ENCODE peak calls at places on chromosome 6, in seven cellular contexts. Q is WERI-Rb-1, R is epithelial cell of esophagus, O is fibroblast of the aortic adventitia, T is IMR-90, K is bronchial epithelial cell, J is lower lobe of right lung. Y is an unnamed sample.
A peak's percentile ranks its signal among the peaks of the same experiment; 100 is the strongest.

GRCh38 chr6:166619912-166620311 is 7.1 kb downstream of the RPS6KA2 start:
- DNase-seq in R (peak; percentile 91), T (peak; percentile 98), K (peak; percentile 91), J (peak; percentile 64), Q (no peak), O (peak; percentile 100), Y (peak; percentile 99)

GRCh38 chr6:114390176-114390575 is 47.4 kb upstream of the HS3ST5 start:
- DNase-seq in J (no peak), T (no peak), O (no peak), R (no peak), K (no peak), Q (no peak), Y (no peak)

GRCh38 chr6:43724914-43725642 is 37.5 kb upstream of the MRPS18A start:
- DNase-seq in K (peak; percentile 90), Q (no peak), J (peak; percentile 96), R (peak; percentile 95), T (peak; percentile 95), O (peak; percentile 95), Y (peak; percentile 95)

GRCh38 chr6:1311400-1312192 is at the start of gene FOXQ1:
- DNase-seq in J (peak; percentile 91), K (peak; percentile 58), O (peak; percentile 43), Q (peak; percentile 79), T (peak; percentile 40), R (peak; percentile 82), Y (no peak)

GRCh38 chr6:163671355-163671754 is 256.8 kb downstream of the QKI start:
- DNase-seq in J (no peak), T (no peak), O (no peak), Q (no peak), K (no peak), R (no peak), Y (no peak)

GRCh38 chr6:168015492-168016175 is 18.2 kb downstream of the KIF25 start:
- DNase-seq in O (no peak), K (no peak), R (no peak), J (peak; percentile 20), T (no peak), Q (no peak), Y (no peak)

GRCh38 chr6:108559884-108560462 is 744 bp upstream of the FOXO3 start:
- DNase-seq in Q (peak; percentile 76), R (peak; percentile 71), T (peak; percentile 74), K (peak; percentile 39), O (peak; percentile 76), J (peak; percentile 77), Y (peak; percentile 81)

GRCh38 chr6:41723936-41724637 is 11.3 kb downstream of the TFEB start:
- DNase-seq in J (no peak), T (no peak), R (no peak), Q (no peak), O (no peak), K (no peak), Y (no peak)

GRCh38 chr6:3045777-3046176 is 22.5 kb upstream of the RIPK1 start:
- DNase-seq in O (no peak), J (no peak), T (no peak), K (no peak), Q (no peak), R (no peak), Y (no peak)

GRCh38 chr6:17130786-17131185 is 28.9 kb downstream of the STMND1 start:
- DNase-seq in J (no peak), R (no peak), O (no peak), T (peak; percentile 38), Q (no peak), K (no peak), Y (peak; percentile 11)

GRCh38 chr6:160024152-160024551 is 55.3 kb downstream of the IGF2R start:
- DNase-seq in K (no peak), T (no peak), Q (no peak), O (no peak), J (no peak), R (no peak), Y (no peak)

GRCh38 chr6:75932067-75932466 is 140.4 kb downstream of the IMPG1 start:
- DNase-seq in O (no peak), Q (peak; percentile 69), J (no peak), K (peak; percentile 19), T (peak; percentile 4), R (peak; percentile 41), Y (no peak)

GRCh38 chr6:166957087-166957804 is 896 bp upstream of the RNASET2 start:
- DNase-seq in Q (peak; percentile 54), K (no peak), R (no peak), J (peak; percentile 82), T (no peak), O (no peak), Y (peak; percentile 35)

GRCh38 chr6:130676077-130676772 is 151.0 kb upstream of the SMLR1 start:
- DNase-seq in K (no peak), O (peak; percentile 13), Q (peak; percentile 30), R (no peak), J (no peak), T (no peak), Y (peak; percentile 34)

DNA sequence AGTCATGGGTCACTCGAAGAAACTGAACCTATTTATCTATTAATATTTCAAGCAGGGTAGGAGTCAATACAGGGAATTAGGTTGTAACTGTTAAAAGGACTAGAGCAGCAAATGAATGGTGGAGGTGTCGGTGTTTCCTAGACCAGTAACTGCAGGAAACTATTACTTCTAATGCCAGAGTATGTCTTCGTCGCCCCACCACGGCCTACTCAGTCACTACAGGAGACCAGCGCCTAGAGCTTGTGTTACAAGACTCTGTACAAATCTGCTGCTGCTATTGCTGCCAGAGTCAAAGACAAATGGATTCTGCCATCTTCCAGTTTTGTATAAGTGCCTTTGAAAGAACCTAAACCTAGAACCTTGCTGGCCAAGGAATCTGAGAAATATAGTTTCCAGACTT is 343.9 kb downstream of the SOX4 start:
- DNase-seq in Q (no peak), O (no peak), J (no peak), R (no peak), K (no peak), T (no peak), Y (no peak)
- TF ChIP-seq CTCF in Q (no peak), O (no peak), J (no peak), R (no peak), K (no peak), T (no peak), Y (no peak)

DNA sequence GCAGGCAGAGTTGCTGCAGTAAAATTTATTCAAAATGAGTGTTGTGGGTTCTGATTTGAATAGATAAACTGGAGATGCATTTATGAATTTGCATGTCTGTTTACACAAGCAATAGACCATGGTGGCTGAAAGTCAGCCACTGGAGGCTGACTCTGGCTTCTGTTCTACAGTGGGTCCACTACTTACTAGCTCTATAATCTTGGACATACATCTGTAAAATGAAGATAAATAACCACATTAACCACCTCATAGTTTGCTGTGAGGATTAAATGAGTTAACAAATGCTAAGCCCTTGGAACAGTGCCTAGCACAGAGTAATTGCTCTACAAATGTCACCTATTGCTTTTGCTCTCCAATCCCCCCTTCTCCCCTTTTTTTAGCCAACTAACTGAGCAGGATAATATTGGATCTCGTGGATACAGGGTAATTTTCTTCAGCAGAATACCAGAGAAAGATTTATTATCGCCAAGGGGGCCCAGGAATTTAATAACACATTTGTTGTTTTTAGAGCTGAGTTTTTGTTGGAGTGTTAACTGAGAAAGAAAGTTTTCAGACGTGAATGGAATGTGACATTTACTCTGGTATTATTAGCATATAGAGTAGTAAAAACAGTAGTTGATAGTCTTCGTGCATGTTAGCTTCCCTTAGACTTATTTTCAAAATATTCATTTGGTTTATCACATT is 1.4 kb upstream of the PM20D2 start:
- DNase-seq in K (no peak), Q (no peak), O (no peak), R (no peak), T (no peak), J (no peak), Y (no peak)
- H3K4me3 ChIP-seq in K (no peak overlapping the region), Q (no peak overlapping the region), O (no peak overlapping the region), R (no peak overlapping the region), T (no peak overlapping the region), J (no peak overlapping the region), Y (no peak overlapping the region)

GRCh38 chr6:79946242-79946641 is 1.1 kb downstream of the ELOVL4 start:
- DNase-seq in Q (peak; percentile 46), J (no peak), R (peak; percentile 34), T (peak; percentile 35), K (peak; percentile 35), O (peak; percentile 40), Y (peak; percentile 13)
- TF ChIP-seq CTCF in Q (peak; percentile 50), J (no peak), R (peak; percentile 51), T (peak; percentile 39), K (peak; percentile 45), O (peak; percentile 63), Y (peak; percentile 48)

DNA sequence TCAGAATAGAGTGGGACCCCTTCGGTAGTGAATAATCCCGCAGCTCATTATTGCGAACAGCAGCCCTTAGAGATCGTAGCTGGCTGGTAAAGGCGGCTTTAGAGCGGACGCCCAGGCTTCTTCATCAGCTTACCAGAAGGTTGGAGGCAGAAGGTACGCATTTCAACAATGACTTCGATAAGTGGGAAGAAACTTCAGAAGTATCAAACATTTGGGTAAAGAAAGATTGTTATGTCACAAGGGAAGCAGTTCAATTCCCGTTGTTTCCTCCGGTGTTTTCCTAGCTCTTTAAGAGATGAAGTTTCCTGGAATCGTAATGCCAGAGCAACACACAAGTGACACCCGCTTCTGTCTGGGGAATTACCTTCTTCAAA is 119.2 kb upstream of the ZNF184 start:
- DNase-seq in J (no peak), O (peak; percentile 4), Q (no peak), T (no peak), K (peak; percentile 43), R (peak; percentile 45), Y (no peak)
- H3K4me3 ChIP-seq in J (no peak overlapping the region), O (peak overlapping the region; percentile 44), Q (no peak overlapping the region), T (peak overlapping the region; percentile 31), K (peak overlapping the region; percentile 31), R (peak overlapping the region; percentile 59), Y (peak overlapping the region; percentile 29)

GRCh38 chr6:123085403-123085802 is 89.4 kb downstream of the CLVS2 start:
- DNase-seq in Q (no peak), T (no peak), K (no peak), J (no peak), O (no peak), R (no peak), Y (no peak)

GRCh38 chr6:123094768-123095167 is 98.7 kb downstream of the CLVS2 start:
- DNase-seq in J (no peak), Q (no peak), T (no peak), O (no peak), R (no peak), K (no peak), Y (no peak)

GRCh38 chr6:123089223-123089622 is 93.2 kb downstream of the CLVS2 start:
- DNase-seq in Q (no peak), R (no peak), J (no peak), T (no peak), K (peak; percentile 11), O (no peak), Y (no peak)

GRCh38 chr6:123091896-123092271 is 95.8 kb downstream of the CLVS2 start:
- DNase-seq in Q (no peak), J (no peak), R (no peak), K (no peak), O (no peak), T (no peak), Y (no peak)

DNA sequence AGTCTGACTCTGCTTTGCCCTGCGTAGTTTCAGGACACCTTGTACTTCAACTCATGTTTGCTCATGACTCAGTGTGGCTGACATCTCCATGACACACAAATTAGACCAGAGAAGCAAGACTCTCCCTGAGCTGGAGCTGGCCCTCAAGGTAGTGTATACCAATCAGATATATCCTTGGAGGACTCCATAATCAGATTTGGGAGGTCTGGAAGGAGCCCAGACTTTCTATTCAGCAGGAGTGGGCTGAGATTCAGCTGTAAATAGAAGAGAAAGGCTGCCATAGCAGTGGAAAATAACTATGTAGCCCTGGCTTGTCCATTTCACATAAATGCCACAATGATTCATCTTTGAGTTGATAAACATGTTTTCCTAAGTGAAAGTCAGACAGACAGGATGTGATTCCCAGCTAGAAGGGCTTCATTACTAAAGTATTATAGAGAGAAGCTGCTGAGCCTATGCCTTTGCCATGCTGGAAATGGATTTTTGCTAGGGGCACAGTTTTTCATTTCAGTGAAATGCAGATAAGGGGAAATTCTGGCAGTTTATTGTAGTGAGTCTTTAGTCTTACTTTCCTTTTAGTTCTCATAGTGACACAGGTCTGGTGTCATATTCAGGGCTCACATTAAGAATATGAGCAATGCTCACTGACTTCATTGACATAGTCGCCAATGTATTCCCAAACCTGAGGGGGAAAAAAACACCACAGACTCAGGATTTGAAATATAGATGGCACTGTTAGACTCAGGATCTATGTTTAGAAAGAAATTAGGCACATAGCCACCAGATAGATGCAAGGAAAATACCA is 95.3 kb downstream of the CLVS2 start:
- DNase-seq in T (no peak), Q (no peak), O (peak; percentile 19), J (no peak), R (peak; percentile 95), K (peak; percentile 97), Y (no peak)
- TF ChIP-seq CTCF in T (no peak), Q (no peak), O (no peak), J (no peak), R (no peak), K (no peak), Y (no peak)